ENCODE peak calls at places on chromosome 2, in five cellular contexts. L, C, H, Y and M are unnamed samples.

GRCh38 chr2:134014196-134014960 is 239.5 kb upstream of the MGAT5 start:
- DNase-seq in Y (no peak), C (peak), L (peak), H (no peak), M (peak)

GRCh38 chr2:134677866-134678774 is 40.7 kb downstream of the TMEM163 start:
- DNase-seq in C (no peak), H (peak), Y (no peak), L (no peak), M (no peak)

GRCh38 chr2:33680906-33681305 is 81.8 kb upstream of the FAM98A start:
- DNase-seq in Y (no peak), H (no peak), L (no peak), C (no peak), M (no peak)

GRCh38 chr2:156476021-156476420 is 39.8 kb downstream of the GPD2 start:
- DNase-seq in Y (no peak), H (no peak), C (no peak), L (no peak), M (no peak)

GRCh38 chr2:138267161-138267901 is 234.2 kb upstream of the SPOPL start:
- DNase-seq in H (no peak), C (peak), L (peak), Y (no peak), M (peak)

GRCh38 chr2:222655406-222655747 is 515 bp downstream of the FARSB start:
- DNase-seq in C (peak), Y (no peak), H (peak), L (no peak), M (peak)

GRCh38 chr2:24418166-24418843 is 58.0 kb upstream of the ITSN2 start:
- DNase-seq in Y (peak), L (no peak), H (peak), C (no peak), M (no peak)

GRCh38 chr2:137929504-137929886 is 34.8 kb upstream of the HNMT start:
- DNase-seq in H (no peak), C (no peak), Y (no peak), L (no peak), M (no peak)

GRCh38 chr2:178205853-178206516 is 11.7 kb downstream of the OSBPL6 start:
- DNase-seq in H (no peak), L (peak), C (peak), Y (no peak), M (peak)

GRCh38 chr2:207166349-207167128 is 791 bp upstream of the KLF7 start:
- DNase-seq in C (peak), H (peak), L (peak), Y (peak), M (peak)

GRCh38 chr2:104678181-104678580 is 175.7 kb upstream of the POU3F3 start:
- DNase-seq in H (no peak), L (no peak), C (no peak), Y (no peak), M (no peak)

GRCh38 chr2:181438298-181438697 is 18.9 kb upstream of the ITGA4 start:
- DNase-seq in Y (peak), C (no peak), L (no peak), H (no peak), M (no peak)